ENCODE peak calls at places on chromosomes 16 and 17, in six cellular contexts. R, J, O, Y, F and S are unnamed samples.

GRCh38 chr17:4232168-4232813 is 31.5 kb downstream of the ANKFY1 start:
- DNase-seq in R (no peak), O (no peak), F (peak), Y (no peak), J (peak), S (no peak)

GRCh38 chr17:80388175-80388574 is 26.8 kb upstream of the ENDOV start:
- DNase-seq in R (no peak), J (no peak), F (no peak), O (peak), Y (no peak), S (no peak)

GRCh38 chr16:16189842-16190241 is 33.5 kb downstream of the ABCC6 start:
- DNase-seq in O (no peak), F (no peak), R (no peak), Y (no peak), J (no peak), S (no peak)

GRCh38 chr16:11824362-11824761 is 27.0 kb downstream of the RSL1D1 start:
- DNase-seq in F (peak), J (no peak), R (no peak), Y (no peak), O (peak), S (peak)

GRCh38 chr16:12387786-12388185 is 411.3 kb downstream of the SNX29 start:
- DNase-seq in O (no peak), F (no peak), R (no peak), J (no peak), Y (no peak), S (no peak)

GRCh38 chr16:69626256-69626655 is 60.5 kb downstream of the NFAT5 start:
- DNase-seq in F (peak), J (peak), R (no peak), O (no peak), Y (no peak), S (peak)

GRCh38 chr17:75876938-75877751 is 1.2 kb downstream of the TRIM47 start:
- DNase-seq in F (peak), Y (no peak), J (peak), R (no peak), O (peak), S (peak)

GRCh38 chr16:25192096-25192495 is 24.7 kb upstream of the AQP8 start:
- DNase-seq in R (no peak), F (no peak), Y (no peak), J (peak), O (peak), S (peak)

GRCh38 chr17:62929320-62929719 is 36.7 kb upstream of the TANC2 start:
- DNase-seq in Y (no peak), J (no peak), R (no peak), O (no peak), F (no peak), S (peak)

GRCh38 chr16:30382398-30383015 is at the start of gene SEPTIN1:
- DNase-seq in Y (no peak), J (no peak), O (no peak), R (no peak), F (no peak), S (no peak)

GRCh38 chr16:81005644-81006471 is 827 bp downstream of the CMC2 start:
- DNase-seq in F (peak), J (peak), Y (no peak), R (no peak), O (peak), S (no peak)

GRCh38 chr16:78996806-78997205 is 603.7 kb downstream of the MAF start:
- DNase-seq in Y (no peak), R (no peak), O (no peak), J (no peak), F (no peak), S (no peak)

GRCh38 chr17:49696233-49696761 is 11.5 kb downstream of the SLC35B1 start:
- DNase-seq in R (no peak), J (peak), F (no peak), O (no peak), Y (no peak), S (no peak)

GRCh38 chr16:48574148-48574547 is 35.8 kb downstream of the N4BP1 start:
- DNase-seq in F (no peak), O (no peak), Y (no peak), R (no peak), J (no peak), S (no peak)

GRCh38 chr16:81861915-81862314 is 82.8 kb downstream of the PLCG2 start:
- DNase-seq in R (no peak), O (no peak), F (no peak), J (no peak), Y (no peak), S (no peak)

GRCh38 chr17:39001703-39002637 is 34.8 kb upstream of the FBXO47 start:
- DNase-seq in O (peak), R (no peak), F (peak), Y (no peak), J (peak), S (peak)

GRCh38 chr17:68694791-68695485 is 93.8 kb upstream of the FAM20A start:
- DNase-seq in R (no peak), F (no peak), O (no peak), Y (no peak), J (no peak), S (no peak)

GRCh38 chr17:50079334-50080095 is 15.6 kb upstream of the PDK2 start:
- DNase-seq in F (no peak), Y (no peak), R (no peak), O (peak), J (no peak), S (peak)

GRCh38 chr16:47143677-47144558 is at the start of gene NETO2:
- DNase-seq in Y (no peak), O (peak), R (peak), F (peak), J (peak), S (peak)

GRCh38 chr17:13338421-13338820 is 263.3 kb downstream of the HS3ST3A1 start:
- DNase-seq in F (no peak), J (no peak), R (no peak), O (no peak), Y (no peak), S (no peak)

GRCh38 chr17:14355556-14355955 is 54.7 kb downstream of the HS3ST3B1 start:
- DNase-seq in O (peak), F (peak), J (no peak), R (no peak), Y (no peak), S (peak)

GRCh38 chr17:48011405-48012150 is 26.0 kb downstream of the COPZ2 start:
- DNase-seq in J (peak), O (peak), Y (no peak), R (no peak), F (peak), S (peak)

GRCh38 chr16:31409433-31409832 is 16.3 kb downstream of the ITGAD start:
- DNase-seq in F (peak), Y (no peak), R (no peak), J (peak), O (no peak), S (peak)

GRCh38 chr16:56424791-56425438 is 430 bp downstream of the AMFR start:
- DNase-seq in R (peak), O (peak), J (no peak), F (peak), Y (no peak), S (no peak)

GRCh38 chr16:82412770-82413169 is 214.0 kb upstream of the CDH13 start:
- DNase-seq in Y (no peak), R (no peak), O (no peak), F (no peak), J (no peak), S (no peak)

GRCh38 chr17:49297141-49297540 is 64.9 kb downstream of the ZNF652 start:
- DNase-seq in O (no peak), F (no peak), Y (no peak), R (no peak), J (no peak), S (no peak)

GRCh38 chr16:50644730-50645129 is 36.4 kb downstream of the SNX20 start:
- DNase-seq in F (no peak), O (peak), Y (peak), R (no peak), J (no peak), S (no peak)

GRCh38 chr17:40903129-40903847 is 18.2 kb upstream of the KRT20 start:
- DNase-seq in F (peak), J (peak), R (no peak), Y (no peak), O (no peak), S (peak)

GRCh38 chr16:81885976-81886586 is 107.0 kb downstream of the PLCG2 start:
- DNase-seq in R (peak), J (peak), Y (peak), O (peak), F (peak), S (peak)

GRCh38 chr17:66526827-66527226 is 224.4 kb downstream of the PRKCA start:
- DNase-seq in F (peak), O (no peak), J (no peak), Y (no peak), R (no peak), S (no peak)

GRCh38 chr17:39695089-39695474 is 4.8 kb upstream of the ERBB2 start:
- DNase-seq in J (no peak), O (no peak), Y (no peak), F (no peak), R (no peak), S (no peak)

GRCh38 chr17:61219460-61219859 is 180.2 kb upstream of the TBX2 start:
- DNase-seq in J (peak), Y (no peak), O (no peak), R (no peak), F (peak), S (peak)

GRCh38 chr17:64662774-64663367 is 764 bp upstream of the SMURF2 start:
- DNase-seq in Y (peak), O (no peak), F (no peak), J (no peak), R (no peak), S (no peak)

GRCh38 chr17:3598078-3598477 is 11.1 kb downstream of the TRPV1 start:
- DNase-seq in F (no peak), R (no peak), O (no peak), Y (no peak), J (no peak), S (no peak)

GRCh38 chr16:16083421-16084156 is 134.2 kb downstream of the ABCC1 start:
- DNase-seq in F (peak), J (peak), R (no peak), O (peak), Y (no peak), S (no peak)

GRCh38 chr16:2233872-2234812 is 2.1 kb upstream of the DNASE1L2 start:
- DNase-seq in R (no peak), J (no peak), F (no peak), Y (no peak), O (no peak), S (no peak)

GRCh38 chr17:40844671-40845107 is 22.3 kb upstream of the KRT10 start:
- DNase-seq in Y (no peak), F (no peak), J (no peak), O (no peak), R (no peak), S (no peak)

GRCh38 chr17:58006563-58006923 is 503 bp downstream of the SRSF1 start:
- DNase-seq in F (peak), R (no peak), J (peak), Y (no peak), O (peak), S (peak)

GRCh38 chr17:58005031-58005727 is 1.9 kb downstream of the SRSF1 start:
- DNase-seq in F (no peak), R (no peak), O (no peak), Y (no peak), J (peak), S (no peak)

GRCh38 chr17:58007781-58008706 is 998 bp upstream of the SRSF1 start:
- DNase-seq in R (no peak), J (no peak), F (no peak), Y (no peak), O (no peak), S (peak)

GRCh38 chr17:58005728-58006562 is 1.1 kb downstream of the SRSF1 start:
- DNase-seq in Y (no peak), R (no peak), O (no peak), F (no peak), J (no peak), S (no peak)

GRCh38 chr17:58006924-58007780 is at the start of gene SRSF1:
- DNase-seq in Y (peak), F (peak), O (peak), J (peak), R (peak), S (peak)
- H2AK5ac ChIP-seq in Y (peak), F (peak), O (peak), J (peak), R (peak), S (peak)

GRCh38 chr16:19283637-19284036 is 1.9 kb upstream of the CLEC19A start:
- DNase-seq in R (no peak), F (no peak), J (no peak), Y (no peak), O (peak), S (no peak)
- H3K4me2 ChIP-seq in R (no peak), F (no peak), J (no peak), Y (no peak), O (no peak), S (no peak)

GRCh38 chr17:1180434-1180742 is 607 bp upstream of the ABR start:
- DNase-seq in O (no peak), F (no peak), Y (no peak), R (no peak), J (no peak), S (no peak)
- H3K4me3 ChIP-seq in O (no peak), F (peak), Y (peak), R (peak), J (peak), S (no peak)

GRCh38 chr16:86737083-86737482 is 158.7 kb downstream of the FOXL1 start:
- DNase-seq in O (no peak), Y (no peak), R (no peak), F (no peak), J (no peak), S (no peak)

GRCh38 chr16:86739178-86739577 is 160.8 kb downstream of the FOXL1 start:
- DNase-seq in O (no peak), R (no peak), Y (no peak), J (no peak), F (no peak), S (no peak)

GRCh38 chr16:86740298-86740697 is 161.9 kb downstream of the FOXL1 start:
- DNase-seq in R (no peak), Y (no peak), F (no peak), O (no peak), J (no peak), S (no peak)

GRCh38 chr16:86740817-86741799 is 162.8 kb downstream of the FOXL1 start:
- DNase-seq in R (no peak), J (peak), Y (no peak), F (peak), O (peak), S (no peak)

GRCh38 chr16:86739808-86740207 is 161.5 kb downstream of the FOXL1 start:
- DNase-seq in Y (no peak), J (no peak), O (no peak), R (no peak), F (no peak), S (no peak)
- H2AK5ac ChIP-seq in Y (peak), J (peak), O (peak), R (no peak), F (peak), S (peak)

GRCh38 chr17:28760561-28760960 is 16.8 kb downstream of the TRAF4 start:
- DNase-seq in R (no peak), Y (no peak), J (no peak), F (no peak), O (no peak), S (no peak)
- H3K4me2 ChIP-seq in R (no peak), Y (peak), J (no peak), F (no peak), O (no peak), S (no peak)

GRCh38 chr17:59439261-59439660 is 107.8 kb downstream of the YPEL2 start:
- DNase-seq in F (no peak), Y (no peak), O (peak), J (no peak), R (no peak), S (no peak)
- H3K4me3 ChIP-seq in F (no peak), Y (no peak), O (no peak), J (no peak), R (no peak), S (no peak)

GRCh38 chr16:83814654-83814985 is 6.8 kb downstream of the HSBP1 start:
- DNase-seq in O (no peak), J (no peak), F (no peak), Y (no peak), R (no peak), S (no peak)

GRCh38 chr16:83817022-83817421 is 9.2 kb downstream of the HSBP1 start:
- DNase-seq in R (no peak), J (no peak), O (no peak), Y (no peak), F (no peak), S (peak)

GRCh38 chr16:83818276-83818675 is 10.5 kb downstream of the HSBP1 start:
- DNase-seq in F (no peak), R (no peak), J (no peak), O (no peak), Y (no peak), S (no peak)

GRCh38 chr16:83810906-83811305 is 3.1 kb downstream of the HSBP1 start:
- DNase-seq in F (no peak), J (no peak), Y (no peak), R (no peak), O (no peak), S (no peak)

DNA sequence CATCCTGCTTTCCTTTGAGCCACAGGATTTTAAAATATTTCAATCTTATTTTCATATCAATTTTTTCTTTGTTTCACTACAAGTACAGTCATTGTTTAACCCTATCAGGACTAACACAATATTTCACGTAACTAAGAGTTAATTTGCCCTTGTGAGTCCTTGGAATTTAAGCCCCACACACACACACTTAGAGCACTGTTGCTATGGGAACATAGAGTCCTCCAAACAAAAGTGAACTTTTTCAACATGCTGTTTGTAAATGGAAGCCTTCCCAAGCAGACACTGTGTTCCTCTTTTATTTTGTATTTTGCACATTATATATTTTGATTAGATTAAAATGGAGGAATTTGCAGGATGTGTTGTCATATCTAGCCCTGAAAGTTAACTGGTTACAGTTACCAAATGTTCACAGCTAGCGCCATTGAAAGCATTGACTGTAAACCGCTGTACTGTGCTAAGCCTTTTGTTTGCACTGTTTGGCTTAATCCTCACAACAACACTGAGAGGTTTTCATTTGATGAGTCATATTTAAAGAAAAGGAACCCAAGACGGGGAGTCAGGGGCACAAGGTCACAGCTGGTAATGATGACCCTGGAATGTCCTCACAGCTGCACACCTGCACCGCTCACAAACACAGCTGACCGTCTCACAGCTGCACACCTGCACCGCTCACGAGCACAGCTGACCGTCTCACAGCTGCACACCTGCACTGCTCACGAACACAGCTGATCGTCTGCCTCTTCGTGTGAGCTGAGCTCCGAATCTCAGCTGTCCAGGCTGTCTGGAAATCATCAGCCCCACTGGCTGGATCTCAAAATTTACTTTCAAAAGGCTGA is 6.3 kb downstream of the HSBP1 start:
- DNase-seq in J (peak), R (peak), Y (no peak), F (peak), O (peak), S (no peak)
- H2AK5ac ChIP-seq in J (no peak), R (no peak), Y (peak), F (no peak), O (no peak), S (no peak)

DNA sequence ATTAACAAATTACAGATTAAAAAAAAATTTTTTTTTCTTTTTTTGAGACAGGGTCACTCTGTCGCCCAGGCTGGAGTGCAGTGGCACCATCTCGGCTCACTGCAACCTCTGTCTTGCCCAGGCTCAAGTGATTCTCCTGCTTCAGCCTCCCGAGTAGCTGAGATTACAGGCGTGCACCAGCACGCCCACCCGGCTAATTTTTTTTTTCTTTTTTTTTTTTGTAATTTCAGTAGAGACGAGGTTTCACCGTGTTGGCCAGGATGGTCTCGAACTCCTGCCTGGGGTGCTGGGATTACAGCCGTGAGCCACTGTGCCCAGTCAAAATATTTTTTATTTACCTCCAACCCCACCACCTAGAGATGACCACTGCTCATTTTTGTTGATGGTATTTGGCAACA is 25.5 kb downstream of the ACTG1 start:
- DNase-seq in J (no peak), O (no peak), F (no peak), Y (no peak), R (no peak), S (no peak)
- H3K4me2 ChIP-seq in J (no peak), O (no peak), F (no peak), Y (peak), R (peak), S (no peak)